ENCODE peak calls at places on chromosomes 1 and 21, in four cellular contexts. N is stimulated activated naive CD8-positive, alpha-beta T cell treated with anti-CD3 and anti-CD28 coated beads, Interleukin-15, amount 100 ng/mL, for 72 hours; R is activated CD4-positive, alpha-beta T cell treated with anti-CD3 and anti-CD28 coated beads, Interleukin-2, amount 50 U/mL, for 4 hours; A is iris pigment epithelial cell. B is an unnamed sample.

GRCh38 chr1:68800182-68800581 is 303.3 kb upstream of the DEPDC1 start:
- DNase-seq in A (no peak), N (no peak), R (no peak), B (no peak)

GRCh38 chr1:234647758-234648157 is 37.8 kb upstream of the IRF2BP2 start:
- DNase-seq in N (no peak), R (no peak), A (no peak), B (no peak)

GRCh38 chr1:22365331-22366295 is 86.0 kb upstream of the ZBTB40 start:
- DNase-seq in R (no peak), A (no peak), N (no peak), B (no peak)

GRCh38 chr1:245051349-245052221 is 103.2 kb upstream of the KIF26B start:
- DNase-seq in N (peak; percentile 20), A (peak; percentile 63), R (no peak), B (peak; percentile 43)

GRCh38 chr1:185645201-185645640 is 89.0 kb upstream of the HMCN1 start:
- DNase-seq in N (no peak), A (peak; percentile 46), R (no peak), B (no peak)

GRCh38 chr1:56824956-56825355 is 5.8 kb upstream of the FYB2 start:
- DNase-seq in N (no peak), A (no peak), R (no peak), B (no peak)

GRCh38 chr1:84436907-84437667 is 38.8 kb downstream of the DNASE2B start:
- DNase-seq in A (no peak), N (no peak), R (no peak), B (no peak)

GRCh38 chr1:33257759-33258712 is 1.7 kb downstream of the ZNF362 start:
- DNase-seq in R (no peak), A (peak; percentile 22), N (no peak), B (no peak)

GRCh38 chr21:34130598-34130985 is 57.2 kb downstream of the MRPS6 start:
- DNase-seq in R (no peak), A (no peak), N (no peak), B (no peak)

GRCh38 chr1:201348211-201348566 is 29.3 kb downstream of the TNNT2 start:
- DNase-seq in A (peak; percentile 49), R (no peak), N (peak; percentile 32), B (peak; percentile 82)

GRCh38 chr1:112695276-112695675 is 11.7 kb downstream of the RHOC start:
- DNase-seq in N (no peak), A (no peak), R (no peak), B (no peak)

GRCh38 chr1:12435639-12436344 is 182.2 kb downstream of the DHRS3 start:
- DNase-seq in N (peak; percentile 81), A (peak; percentile 74), R (no peak), B (no peak)

GRCh38 chr1:2180297-2181245 is 14.0 kb downstream of the FAAP20 start:
- DNase-seq in A (no peak), N (no peak), R (no peak), B (no peak)

GRCh38 chr1:56901720-56902119 is 47.1 kb downstream of the C8A start:
- DNase-seq in R (no peak), A (peak; percentile 66), N (no peak), B (no peak)

GRCh38 chr1:3384407-3384806 is 70.1 kb upstream of the ARHGEF16 start:
- DNase-seq in A (no peak), N (no peak), R (no peak), B (no peak)

GRCh38 chr1:201356701-201357100 is 20.8 kb downstream of the TNNT2 start:
- DNase-seq in A (no peak), R (no peak), N (no peak), B (no peak)

GRCh38 chr1:169360415-169360814 is 7.2 kb downstream of the NME7 start:
- DNase-seq in N (no peak), A (no peak), R (no peak), B (no peak)

GRCh38 chr1:24765308-24765988 is 20.2 kb downstream of the CLIC4 start:
- DNase-seq in A (peak; percentile 66), R (no peak), N (no peak), B (no peak)

GRCh38 chr21:45574081-45574501 is 31.9 kb upstream of the SLC19A1 start:
- DNase-seq in N (no peak), R (no peak), A (no peak), B (no peak)

GRCh38 chr21:26966978-26967913 is at the start of gene ADAMTS5:
- DNase-seq in R (no peak), N (no peak), A (peak; percentile 58), B (peak; percentile 85)

GRCh38 chr1:215891673-215892072 is 324.6 kb downstream of the KCTD3 start:
- DNase-seq in A (no peak), R (no peak), N (no peak), B (no peak)

GRCh38 chr1:84711091-84711490 is 20.8 kb upstream of the SSX2IP start:
- DNase-seq in R (no peak), A (no peak), N (no peak), B (no peak)

GRCh38 chr21:41283211-41283818 is 33.3 kb upstream of the FAM3B start:
- DNase-seq in A (peak; percentile 84), R (peak; percentile 23), N (peak; percentile 35), B (peak; percentile 75)

GRCh38 chr1:182614796-182615451 is 10.7 kb upstream of the RGS16 start:
- DNase-seq in N (peak; percentile 84), R (peak; percentile 57), A (peak; percentile 76), B (peak; percentile 83)

GRCh38 chr21:39923441-39923840 is 56.2 kb downstream of the PCP4 start:
- DNase-seq in R (no peak), A (no peak), N (no peak), B (no peak)

GRCh38 chr1:186139706-186140105 is 235.3 kb downstream of the TPR start:
- DNase-seq in R (no peak), A (peak; percentile 84), N (no peak), B (peak; percentile 19)

GRCh38 chr1:26072305-26072704 is 4.9 kb upstream of the TRIM63 start:
- DNase-seq in R (no peak), N (no peak), A (no peak), B (no peak)

GRCh38 chr1:172845371-172845770 is 186.5 kb downstream of the FASLG start:
- DNase-seq in A (peak; percentile 65), R (peak; percentile 60), N (peak; percentile 86), B (no peak)

GRCh38 chr1:62782197-62782886 is 1.6 kb upstream of the ATG4C start:
- DNase-seq in R (no peak), A (peak; percentile 88), N (no peak), B (peak; percentile 45)

GRCh38 chr1:28437924-28438699 is 67.7 kb upstream of the RCC1 start:
- DNase-seq in A (peak; percentile 97), N (no peak), R (no peak), B (peak; percentile 82)

GRCh38 chr1:41380979-41381690 is 19.9 kb downstream of the FOXO6 start:
- DNase-seq in A (peak; percentile 19), R (no peak), N (peak; percentile 37), B (no peak)

GRCh38 chr1:107480548-107480947 is 339.7 kb downstream of the NTNG1 start:
- DNase-seq in R (no peak), N (no peak), A (no peak), B (no peak)

GRCh38 chr1:61182049-61182448 is 99.7 kb downstream of the NFIA start:
- DNase-seq in N (no peak), A (peak; percentile 95), R (no peak), B (peak; percentile 60)